ENCODE peak calls at places on chromosome 1, in four cellular contexts. P is H9, X is H1, F is IMR-90. I is an unnamed sample.
A peak's percentile ranks its signal among the peaks of the same experiment; 100 is the strongest.

GRCh38 chr1:6486433-6487011 is 4.9 kb downstream of the PLEKHG5 start:
- DNase-seq in X (peak; percentile 97), F (peak; percentile 78), P (peak; percentile 95), I (peak; percentile 93)

GRCh38 chr1:29240986-29241385 is 4.7 kb downstream of the PTPRU start:
- DNase-seq in X (no peak), P (no peak), F (no peak), I (no peak)

GRCh38 chr1:66176012-66176715 is 357.8 kb upstream of the SGIP1 start:
- DNase-seq in F (peak; percentile 18), P (peak; percentile 32), X (no peak), I (peak; percentile 79)

GRCh38 chr1:179591592-179592580 is at the start of gene TDRD5:
- DNase-seq in F (no peak), X (peak; percentile 85), P (peak; percentile 86), I (peak; percentile 52)

GRCh38 chr1:27628712-27629111 is 6.3 kb downstream of the FGR start:
- DNase-seq in F (no peak), X (no peak), P (no peak), I (no peak)

GRCh38 chr1:61327436-61327835 is 245.1 kb downstream of the NFIA start:
- DNase-seq in X (no peak), F (no peak), P (no peak), I (no peak)

GRCh38 chr1:87781589-87781988 is 452.9 kb downstream of the LMO4 start:
- DNase-seq in X (no peak), F (no peak), P (no peak), I (no peak)

GRCh38 chr1:54137532-54138061 is 15.2 kb downstream of the CDCP2 start:
- DNase-seq in P (no peak), X (no peak), F (peak; percentile 50), I (peak; percentile 21)

GRCh38 chr1:154912755-154913154 is 23.8 kb downstream of the PMVK start:
- DNase-seq in P (no peak), F (no peak), X (no peak), I (no peak)

GRCh38 chr1:201906336-201906735 is 17.6 kb downstream of the SHISA4 start:
- DNase-seq in X (no peak), F (no peak), P (no peak), I (no peak)

GRCh38 chr1:219163401-219163954 is 10.2 kb upstream of the LYPLAL1 start:
- DNase-seq in P (no peak), X (no peak), F (no peak), I (no peak)

GRCh38 chr1:83497563-83497962 is 501.4 kb downstream of the TTLL7 start:
- DNase-seq in P (peak; percentile 27), F (no peak), X (no peak), I (peak; percentile 56)

GRCh38 chr1:31691951-31692350 is 11.9 kb downstream of the COL16A1 start:
- DNase-seq in X (no peak), P (no peak), F (no peak), I (peak; percentile 53)

GRCh38 chr1:207941664-207942063 is 30.7 kb upstream of the CD34 start:
- DNase-seq in X (no peak), F (peak; percentile 50), P (no peak), I (no peak)

GRCh38 chr1:33560680-33561079 is 88.2 kb downstream of the ZSCAN20 start:
- DNase-seq in P (no peak), X (no peak), F (peak; percentile 8), I (peak; percentile 10)

GRCh38 chr1:67713071-67713806 is 28.2 kb downstream of the GADD45A start:
- DNase-seq in X (no peak), P (no peak), F (peak; percentile 91), I (no peak)

GRCh38 chr1:59432531-59433439 is 135.9 kb downstream of the FGGY start:
- DNase-seq in X (no peak), P (no peak), F (no peak), I (no peak)

GRCh38 chr1:88773540-88774150 is 89.6 kb downstream of the PKN2 start:
- DNase-seq in P (no peak), X (no peak), F (peak; percentile 72), I (peak; percentile 65)

GRCh38 chr1:173714759-173715537 is at the start of gene KLHL20:
- DNase-seq in P (peak; percentile 89), X (peak; percentile 88), F (peak; percentile 90), I (peak; percentile 96)

GRCh38 chr1:74733616-74734484 is 898 bp downstream of the TYW3 start:
- DNase-seq in X (no peak), P (no peak), F (peak; percentile 77), I (peak; percentile 87)

GRCh38 chr1:14140800-14141526 is 441.0 kb downstream of the PRDM2 start:
- DNase-seq in F (no peak), X (no peak), P (no peak), I (no peak)

GRCh38 chr1:20696397-20697333 is 21.1 kb downstream of the KIF17 start:
- DNase-seq in X (peak; percentile 90), F (peak; percentile 94), P (peak; percentile 93), I (peak; percentile 94)

GRCh38 chr1:184930232-184930631 is 44.1 kb downstream of the NIBAN1 start:
- DNase-seq in P (no peak), X (no peak), F (no peak), I (no peak)

GRCh38 chr1:106956721-106957120 is 99.8 kb upstream of the PRMT6 start:
- DNase-seq in P (no peak), F (peak; percentile 0), X (no peak), I (no peak)

GRCh38 chr1:156508205-156508954 is 7.8 kb upstream of the MEF2D start:
- DNase-seq in F (peak; percentile 80), P (no peak), X (no peak), I (peak; percentile 49)

GRCh38 chr1:81703736-81704463 is 96.8 kb upstream of the ADGRL2 start:
- DNase-seq in X (no peak), P (no peak), F (peak; percentile 78), I (peak; percentile 35)

GRCh38 chr1:110393691-110394564 is 3.1 kb upstream of the SLC16A4 start:
- DNase-seq in P (no peak), X (no peak), F (peak; percentile 92), I (no peak)

GRCh38 chr1:31771891-31772668 is 7.9 kb upstream of the ADGRB2 start:
- DNase-seq in X (no peak), P (no peak), F (peak; percentile 27), I (no peak)

GRCh38 chr1:71521655-71522264 is 440.9 kb upstream of the ZRANB2 start:
- DNase-seq in X (no peak), F (peak; percentile 43), P (no peak), I (peak; percentile 40)

GRCh38 chr1:63073530-63074306 is 248.6 kb upstream of the FOXD3 start:
- DNase-seq in X (peak; percentile 60), P (peak; percentile 48), F (no peak), I (peak; percentile 38)

GRCh38 chr1:191016765-191017164 is 539.1 kb upstream of the BRINP3 start:
- DNase-seq in F (no peak), P (no peak), X (no peak), I (no peak)

GRCh38 chr1:155062702-155063411 is 683 bp upstream of the EFNA4 start:
- DNase-seq in P (peak; percentile 87), F (peak; percentile 33), X (peak; percentile 99), I (peak; percentile 82)

GRCh38 chr1:112396668-112397025 is 633 bp downstream of the CTTNBP2NL start:
- DNase-seq in F (peak; percentile 21), P (no peak), X (no peak), I (peak; percentile 51)

GRCh38 chr1:151934048-151934493 is 24.8 kb upstream of the THEM4 start:
- DNase-seq in F (peak; percentile 60), X (no peak), P (peak; percentile 49), I (peak; percentile 82)

GRCh38 chr1:11019971-11020370 is 7.5 kb downstream of the TARDBP start:
- DNase-seq in X (no peak), F (no peak), P (no peak), I (no peak)

GRCh38 chr1:14777516-14778506 is 179.3 kb downstream of the KAZN start:
- DNase-seq in F (no peak), X (no peak), P (no peak), I (peak; percentile 57)

DNA sequence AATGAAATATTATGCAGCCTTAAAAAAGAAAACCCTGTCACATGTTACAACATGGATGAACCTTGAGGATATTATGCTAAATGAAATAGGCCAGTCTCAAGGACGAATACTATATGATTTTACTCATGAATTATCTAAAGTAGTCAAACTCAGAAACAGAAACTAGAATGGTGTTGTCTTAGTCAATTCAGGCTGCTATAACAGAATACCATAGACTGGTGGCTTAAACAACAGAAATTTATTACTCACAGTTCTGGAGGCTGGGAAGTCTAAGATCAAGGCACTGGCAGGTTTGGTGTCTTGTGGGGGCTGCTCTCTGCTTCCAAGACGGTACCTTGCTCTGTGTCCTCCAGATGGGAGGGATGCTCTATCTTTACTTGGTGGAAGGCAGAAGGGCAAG is 113.8 kb upstream of the DNAH14 start:
- DNase-seq in F (no peak), X (no peak), P (no peak), I (no peak)
- H2BK120ac ChIP-seq in F (no peak overlapping the region), X (no peak overlapping the region), P (no peak overlapping the region), I (no peak overlapping the region)

GRCh38 chr1:4962836-4963235 is 308.4 kb downstream of the AJAP1 start:
- DNase-seq in X (no peak), F (no peak), P (no peak), I (no peak)

GRCh38 chr1:4965346-4965726 is 310.9 kb downstream of the AJAP1 start:
- DNase-seq in P (no peak), X (no peak), F (no peak), I (no peak)

GRCh38 chr1:4963251-4963650 is 308.8 kb downstream of the AJAP1 start:
- DNase-seq in X (no peak), F (no peak), P (no peak), I (no peak)

GRCh38 chr1:4961935-4962645 is 307.7 kb downstream of the AJAP1 start:
- DNase-seq in F (no peak), P (no peak), X (no peak), I (no peak)

DNA sequence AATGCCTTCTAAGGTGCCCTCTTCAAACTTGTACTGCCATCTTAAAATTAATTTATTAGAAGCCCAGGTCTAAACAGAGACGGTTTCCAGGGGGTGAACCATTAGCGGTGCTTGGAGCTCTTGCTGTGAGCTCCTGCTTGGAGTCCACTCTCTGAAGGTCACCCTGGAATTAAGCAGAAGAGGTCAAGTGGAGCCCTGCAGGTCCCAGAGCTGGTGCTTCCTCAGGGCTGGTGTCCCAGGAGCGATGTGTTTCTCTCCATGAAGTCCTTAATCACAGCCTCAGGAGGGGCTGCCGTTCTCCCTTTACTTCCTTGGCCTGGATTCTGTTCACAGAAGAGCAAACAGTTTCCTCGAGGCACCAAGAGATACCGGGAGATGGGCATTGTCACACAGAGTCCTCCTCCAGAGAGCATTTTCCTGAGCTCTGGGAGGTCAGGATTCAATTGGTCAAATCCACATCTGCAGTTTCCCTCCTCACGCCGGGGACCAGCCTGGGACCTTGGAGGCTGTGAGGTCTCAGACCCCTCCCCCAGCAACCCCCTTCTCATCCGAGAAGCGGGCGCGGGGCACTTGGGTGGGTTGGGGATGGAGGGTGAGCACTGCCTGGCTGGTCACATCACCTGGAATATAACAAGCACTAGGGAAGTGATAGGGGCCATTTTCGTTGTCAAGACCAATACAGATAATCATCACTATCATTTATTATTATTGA is 310.4 kb downstream of the AJAP1 start:
- DNase-seq in P (no peak), F (no peak), X (no peak), I (no peak)
- H2BK15ac ChIP-seq in P (no peak overlapping the region), F (no peak overlapping the region), X (no peak overlapping the region), I (no peak overlapping the region)

GRCh38 chr1:226166341-226166740 is 20.2 kb downstream of the ACBD3 start:
- DNase-seq in P (no peak), X (no peak), F (no peak), I (no peak)
- H4K5ac ChIP-seq in P (no peak overlapping the region), X (no peak overlapping the region), F (no peak overlapping the region), I (no peak overlapping the region)

GRCh38 chr1:220843481-220844011 is 35.7 kb upstream of the HLX start:
- DNase-seq in F (peak; percentile 55), X (no peak), P (no peak), I (no peak)
- H2BK120ac ChIP-seq in F (no peak overlapping the region), X (no peak overlapping the region), P (no peak overlapping the region), I (no peak overlapping the region)

I was measured in mesendoderm.